ENCODE peak calls at places on chromosomes 12 and 14, in five cellular contexts. F, L, I, V and O are unnamed samples.

GRCh38 chr12:69739287-69740191 is 879 bp downstream of the RAB3IP start:
- DNase-seq in F (peak; percentile 59), L (peak; percentile 75), I (peak; percentile 40), V (peak; percentile 26), O (peak; percentile 60)

GRCh38 chr12:53867216-53868012 is 71.2 kb upstream of the HOXC13 start:
- DNase-seq in F (no peak), L (no peak), I (no peak), V (no peak), O (no peak)

GRCh38 chr14:102829106-102829505 is 51.9 kb downstream of the TRAF3 start:
- DNase-seq in F (no peak), L (no peak), I (no peak), V (no peak), O (no peak)

GRCh38 chr12:16198884-16199283 is 78.6 kb downstream of the SLC15A5 start:
- DNase-seq in F (no peak), L (no peak), I (no peak), V (no peak), O (peak; percentile 14)

GRCh38 chr14:35205737-35206136 is 83.4 kb downstream of the PRORP start:
- DNase-seq in F (no peak), L (no peak), I (no peak), V (no peak), O (no peak)

GRCh38 chr14:53093206-53093605 is 59.9 kb downstream of the DDHD1 start:
- DNase-seq in F (no peak), L (no peak), I (no peak), V (no peak), O (no peak)

GRCh38 chr12:58967551-58967950 is 47.2 kb upstream of the LRIG3 start:
- DNase-seq in F (no peak), L (no peak), I (no peak), V (no peak), O (no peak)

GRCh38 chr12:116295327-116296263 is 18.1 kb upstream of the MED13L start:
- DNase-seq in F (no peak), L (no peak), I (no peak), V (no peak), O (no peak)

GRCh38 chr12:101715045-101715444 is 17.6 kb downstream of the CHPT1 start:
- DNase-seq in F (no peak), L (no peak), I (no peak), V (no peak), O (no peak)

DNA sequence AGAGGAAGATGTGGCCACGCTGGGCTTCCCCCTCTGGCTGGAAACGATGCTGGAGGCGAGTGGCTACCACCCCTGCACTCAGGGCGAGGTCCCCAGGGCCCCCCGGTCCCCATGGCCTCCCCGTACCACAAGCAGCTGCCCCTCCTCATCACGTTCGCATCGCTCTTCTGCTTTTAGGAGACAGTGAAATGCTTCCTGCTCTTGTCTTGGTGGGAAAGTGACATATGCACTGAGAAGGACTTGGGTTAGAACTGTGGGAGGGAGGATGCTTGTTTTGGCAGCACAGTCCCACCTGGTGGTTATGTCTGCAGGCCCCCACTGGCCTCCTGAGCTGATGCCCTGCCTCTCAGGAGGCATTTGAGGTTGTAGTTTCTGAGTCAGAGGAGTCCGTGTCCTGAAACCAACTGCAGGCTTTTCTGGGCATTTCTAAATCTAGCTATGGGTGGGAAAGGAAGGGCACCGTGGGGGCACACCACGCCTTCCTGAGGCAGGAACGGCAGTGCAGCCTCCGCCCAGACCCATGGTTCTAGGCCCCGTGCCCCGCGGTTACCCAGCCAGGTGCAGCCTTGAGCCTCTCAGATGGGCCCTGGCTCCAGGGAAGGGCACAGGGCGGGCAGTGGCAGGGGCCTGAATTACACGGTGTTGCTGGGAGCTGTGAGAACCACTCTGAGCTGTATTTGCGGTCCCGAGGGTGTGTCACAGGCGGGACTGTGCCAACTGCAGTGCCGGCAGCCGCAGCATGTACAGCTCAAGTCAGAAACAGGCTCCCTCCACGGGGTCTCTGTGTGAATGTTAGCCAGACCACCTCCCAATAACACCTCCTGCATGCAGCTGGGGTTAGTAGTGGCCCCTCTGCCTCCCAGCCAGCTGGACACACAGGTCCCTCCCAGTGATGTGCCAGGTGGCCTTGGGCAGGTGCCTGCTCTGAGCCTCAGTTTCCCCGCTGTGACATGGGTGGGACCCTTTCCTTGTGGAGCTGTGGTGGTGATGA is 139.5 kb downstream of the ADGRD1 start:
- DNase-seq in F (no peak), L (no peak), I (peak; percentile 18), V (peak; percentile 7), O (peak; percentile 13)
- TF ChIP-seq CTCF in F (no peak), L (no peak), I (no peak), V (no peak), O (no peak)

GRCh38 chr12:109890620-109891019 is 9.5 kb upstream of the TCHP start:
- DNase-seq in F (no peak), L (no peak), I (no peak), V (no peak), O (no peak)

GRCh38 chr12:109892748-109893147 is 7.3 kb upstream of the TCHP start:
- DNase-seq in F (no peak), L (no peak), I (no peak), V (no peak), O (no peak)

GRCh38 chr12:109885616-109886015 is 5.3 kb upstream of the GLTP start:
- DNase-seq in F (no peak), L (no peak), I (no peak), V (no peak), O (no peak)

GRCh38 chr12:109892165-109892715 is 7.8 kb upstream of the TCHP start:
- DNase-seq in F (no peak), L (no peak), I (no peak), V (no peak), O (no peak)

GRCh38 chr12:109888179-109889020 is 8.1 kb upstream of the GLTP start:
- DNase-seq in F (no peak), L (no peak), I (peak; percentile 30), V (no peak), O (no peak)
- TF ChIP-seq CTCF in F (no peak), L (no peak), I (no peak), V (no peak), O (no peak)

DNA sequence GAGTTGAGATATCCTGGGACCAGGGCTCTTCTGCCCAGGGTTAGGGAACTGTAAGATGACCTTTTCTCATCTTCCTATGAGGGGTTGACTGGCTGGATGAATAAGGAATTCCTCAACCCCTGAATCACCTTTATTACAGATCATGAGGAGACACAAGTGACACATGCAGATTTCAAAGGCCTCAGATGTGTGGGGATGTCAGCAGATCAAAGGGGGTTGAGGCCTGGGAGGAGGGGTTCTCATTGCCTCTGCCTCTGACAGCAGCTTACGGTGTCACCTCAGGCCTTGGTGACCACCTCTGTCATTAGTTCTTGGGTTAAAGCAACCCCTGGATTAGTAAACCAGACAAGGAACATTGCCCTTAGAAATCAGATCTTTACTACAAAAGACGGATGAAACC is 2.1 kb upstream of the KRT72 start:
- DNase-seq in F (no peak), L (no peak), I (no peak), V (no peak), O (no peak)
- TF ChIP-seq CTCF in F (no peak), L (no peak), I (no peak), V (no peak), O (no peak)

DNA sequence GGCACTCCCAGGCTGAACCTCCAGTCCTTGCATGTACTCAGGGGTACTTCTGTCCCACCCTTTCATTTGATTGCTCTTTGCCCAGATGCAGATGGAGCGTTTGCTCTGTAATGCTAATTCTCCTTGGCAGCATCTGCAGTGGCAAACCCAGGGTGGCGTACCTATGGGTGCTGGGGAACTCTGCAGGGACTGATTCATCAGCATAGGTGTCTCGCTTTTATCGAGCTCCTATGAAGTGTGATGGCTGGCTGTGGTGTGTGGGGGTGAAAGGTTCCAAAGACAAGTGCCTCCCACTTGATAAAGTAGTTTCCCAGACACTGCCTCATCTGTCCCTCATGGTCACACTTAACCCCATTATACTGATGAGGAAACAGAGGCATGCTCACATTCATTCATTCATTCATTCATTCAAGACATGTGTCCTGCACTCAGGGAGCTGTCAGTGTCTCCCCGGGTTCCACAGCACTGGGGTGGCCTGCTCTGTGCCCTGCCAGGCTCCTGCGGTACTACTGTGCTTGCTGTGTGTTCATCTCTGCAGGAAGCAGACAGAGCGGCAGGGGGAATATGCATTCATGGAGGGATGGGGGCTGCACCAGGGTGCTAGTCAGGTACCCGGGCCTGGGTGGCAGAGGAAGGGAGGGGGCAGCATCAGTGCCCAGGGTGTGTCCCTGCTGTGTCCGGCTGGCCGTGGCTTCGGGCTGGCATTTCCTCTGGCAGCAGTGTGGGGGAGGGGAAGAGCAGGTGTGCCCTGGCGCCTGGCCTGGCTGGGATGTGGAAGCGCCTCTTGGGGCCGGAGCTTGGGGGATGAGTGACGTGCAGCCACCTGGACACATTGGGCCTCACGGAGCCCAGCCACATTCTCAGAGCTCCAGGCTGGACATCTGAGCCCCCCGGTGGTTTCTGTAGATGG is 110.9 kb downstream of the TSPAN9 start:
- DNase-seq in F (no peak), L (no peak), I (no peak), V (no peak), O (no peak)
- TF ChIP-seq CTCF in F (no peak), L (no peak), I (no peak), V (no peak), O (no peak)

DNA sequence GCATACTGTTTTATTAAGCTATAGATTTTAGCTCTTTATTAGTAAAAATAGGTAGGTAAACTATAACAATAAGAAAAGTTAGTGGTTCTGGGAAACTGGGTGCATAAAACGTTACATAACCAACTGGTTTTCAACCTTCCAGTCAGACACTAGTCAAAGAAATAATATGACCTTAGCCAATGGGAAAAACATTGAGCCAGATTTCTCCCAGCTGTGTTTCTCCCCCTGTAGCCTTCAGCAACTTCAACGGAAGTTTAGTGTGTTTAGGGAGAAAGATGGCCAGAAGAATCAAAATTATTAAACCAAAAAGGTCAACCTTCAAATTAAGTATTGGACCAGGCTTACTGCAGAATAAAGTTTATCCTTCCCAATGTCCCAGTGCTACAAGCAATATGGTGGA is 283.5 kb upstream of the DIO2 start:
- DNase-seq in F (no peak), L (no peak), I (no peak), V (no peak), O (no peak)
- TF ChIP-seq CTCF in F (no peak), L (no peak), I (no peak), V (no peak), O (no peak)